ENCODE peak calls at places on chromosomes 2 and 18, in six cellular contexts. P is GM13977, U is AG04450, H is coronary artery, E is Caco-2, Z is choroid plexus epithelial cell. V is an unnamed sample.

GRCh38 chr2:181457121-181457740 is at the start of gene ITGA4:
- DNase-seq in P (peak), U (peak), H (peak), E (no peak), Z (peak), V (peak)

GRCh38 chr18:10907749-10908148 is 241.6 kb downstream of the PIEZO2 start:
- DNase-seq in P (no peak), U (no peak), H (no peak), E (no peak), Z (no peak), V (no peak)

GRCh38 chr2:74206180-74206688 is 7.8 kb downstream of the MTHFD2 start:
- DNase-seq in P (peak), U (no peak), H (peak), E (no peak), Z (peak), V (peak)

GRCh38 chr2:56474412-56475158 is 290.8 kb downstream of the CCDC85A start:
- DNase-seq in P (no peak), U (no peak), H (no peak), E (no peak), Z (peak), V (peak)

GRCh38 chr2:98608962-98609604 is 694 bp downstream of the UNC50 start:
- DNase-seq in P (peak), U (no peak), H (no peak), E (peak), Z (peak), V (peak)

GRCh38 chr2:231099918-231100317 is 24.9 kb downstream of the HTR2B start:
- DNase-seq in P (no peak), U (no peak), H (no peak), E (no peak), Z (no peak), V (no peak)

GRCh38 chr2:217897816-217898806 is 104.7 kb downstream of the TNS1 start:
- DNase-seq in P (no peak), U (no peak), H (no peak), E (peak), Z (no peak), V (no peak)

GRCh38 chr2:24642351-24642750 is 150.8 kb downstream of the PTRHD1 start:
- DNase-seq in P (no peak), U (no peak), H (no peak), E (no peak), Z (no peak), V (no peak)

GRCh38 chr2:172893654-172894053 is 158.0 kb downstream of the RAPGEF4 start:
- DNase-seq in P (no peak), U (no peak), H (no peak), E (no peak), Z (no peak), V (no peak)

GRCh38 chr2:10750610-10751009 is 29.2 kb downstream of the ATP6V1C2 start:
- DNase-seq in P (no peak), U (no peak), H (no peak), E (no peak), Z (peak), V (no peak)

GRCh38 chr2:149894760-149895159 is 307.2 kb upstream of the MMADHC start:
- DNase-seq in P (no peak), U (no peak), H (no peak), E (no peak), Z (peak), V (no peak)

GRCh38 chr18:75497576-75497975 is 70.1 kb upstream of the SMIM21 start:
- DNase-seq in P (no peak), U (no peak), H (no peak), E (no peak), Z (no peak), V (no peak)
- TF ChIP-seq CTCF in P (no peak), U (no peak), H (no peak), E (no peak), Z (no peak), V (no peak)

GRCh38 chr18:62810682-62811081 is 95.3 kb downstream of the PHLPP1 start:
- DNase-seq in P (no peak), U (no peak), H (no peak), E (no peak), Z (no peak), V (no peak)
- TF ChIP-seq CTCF in P (no peak), U (no peak), H (no peak), E (no peak), Z (no peak), V (no peak)

GRCh38 chr18:24114924-24115549 is 23.8 kb upstream of the CABYR start:
- DNase-seq in P (no peak), U (no peak), H (no peak), E (no peak), Z (no peak), V (no peak)

GRCh38 chr18:24115628-24116027 is 23.2 kb upstream of the CABYR start:
- DNase-seq in P (no peak), U (no peak), H (no peak), E (no peak), Z (no peak), V (no peak)

GRCh38 chr18:24111936-24112335 is 26.9 kb upstream of the CABYR start:
- DNase-seq in P (no peak), U (no peak), H (no peak), E (no peak), Z (no peak), V (no peak)

GRCh38 chr18:24112464-24112863 is 26.4 kb upstream of the CABYR start:
- DNase-seq in P (no peak), U (no peak), H (no peak), E (no peak), Z (no peak), V (no peak)

GRCh38 chr18:24112874-24113615 is 25.8 kb upstream of the CABYR start:
- DNase-seq in P (no peak), U (no peak), H (no peak), E (peak), Z (peak), V (no peak)
- TF ChIP-seq CTCF in P (no peak), U (no peak), H (no peak), E (no peak), Z (no peak), V (no peak)

GRCh38 chr2:86309966-86310365 is 27.5 kb downstream of the REEP1 start:
- DNase-seq in P (no peak), U (no peak), H (no peak), E (no peak), Z (no peak), V (no peak)
- TF ChIP-seq CTCF in P (no peak), U (no peak), H (no peak), E (no peak), Z (no peak), V (no peak)

DNA sequence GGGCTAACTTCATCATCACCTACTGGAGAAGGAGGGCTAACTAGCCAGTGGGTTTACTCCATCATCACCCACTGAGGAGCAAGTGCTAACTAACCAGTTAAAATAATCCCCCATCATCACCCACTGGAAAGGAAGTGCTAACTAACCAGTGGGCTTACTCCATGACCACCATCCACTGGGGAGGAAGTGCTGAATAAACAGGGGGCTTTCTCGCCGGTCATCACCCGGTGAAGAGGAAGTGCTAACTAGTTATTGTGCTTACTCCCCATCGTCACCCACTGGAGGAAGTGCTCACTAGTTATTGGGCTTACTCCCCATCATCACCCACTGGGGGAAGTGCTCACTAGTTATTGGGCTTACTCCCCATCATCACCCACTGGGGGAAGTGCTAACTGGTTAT is 124.4 kb upstream of the SALL3 start:
- DNase-seq in P (no peak), U (no peak), H (no peak), E (no peak), Z (no peak), V (no peak)
- TF ChIP-seq CTCF in P (no peak), U (no peak), H (no peak), E (no peak), Z (no peak), V (no peak)

V was measured in fibroblast of the aortic adventitia.